ENCODE peak calls at places on chromosomes 16 and 17, in eight cellular contexts. One of them, this sample, is unnamed.

GRCh38 chr17:34378664-34379101 is 15.7 kb upstream of the CCL1 start:
- DNase-seq in NCI-H1105: no peak
- DNase-seq in Calu3: no peak
- DNase-seq in small intestine: no peak
- DNase-seq in germinal center: peak
- DNase-seq in stimulated activated CD4-positive, alpha-beta T cell treated with anti-CD3 and anti-CD28 coated beads, Interleukin-2, amount 100 ng/mL, for 48 hours: peak
- DNase-seq in cardiac fibroblast: no peak
- DNase-seq in GM03348: no peak
- DNase-seq in this sample: no peak

GRCh38 chr16:15846510-15846909 is 10.3 kb downstream of the MYH11 start:
- DNase-seq in cardiac fibroblast: no peak
- DNase-seq in stimulated activated CD4-positive, alpha-beta T cell treated with anti-CD3 and anti-CD28 coated beads, Interleukin-2, amount 100 ng/mL, for 48 hours: no peak
- DNase-seq in Calu3: no peak
- DNase-seq in germinal center: no peak
- DNase-seq in small intestine: no peak
- DNase-seq in GM03348: no peak
- DNase-seq in NCI-H1105: no peak
- DNase-seq in this sample: no peak

GRCh38 chr16:75288596-75289120 is 37.2 kb upstream of the BCAR1 start:
- DNase-seq in stimulated activated CD4-positive, alpha-beta T cell treated with anti-CD3 and anti-CD28 coated beads, Interleukin-2, amount 100 ng/mL, for 48 hours: peak
- DNase-seq in GM03348: no peak
- DNase-seq in germinal center: no peak
- DNase-seq in Calu3: no peak
- DNase-seq in cardiac fibroblast: no peak
- DNase-seq in NCI-H1105: no peak
- DNase-seq in small intestine: no peak
- DNase-seq in this sample: no peak

GRCh38 chr17:7993972-7994589 is 8.3 kb upstream of the GUCY2D start:
- DNase-seq in cardiac fibroblast: no peak
- DNase-seq in germinal center: no peak
- DNase-seq in small intestine: no peak
- DNase-seq in NCI-H1105: no peak
- DNase-seq in stimulated activated CD4-positive, alpha-beta T cell treated with anti-CD3 and anti-CD28 coated beads, Interleukin-2, amount 100 ng/mL, for 48 hours: no peak
- DNase-seq in GM03348: no peak
- DNase-seq in Calu3: no peak
- DNase-seq in this sample: no peak

GRCh38 chr17:77440571-77440981 is 299.8 kb downstream of the SEC14L1 start:
- DNase-seq in germinal center: peak
- DNase-seq in GM03348: no peak
- DNase-seq in stimulated activated CD4-positive, alpha-beta T cell treated with anti-CD3 and anti-CD28 coated beads, Interleukin-2, amount 100 ng/mL, for 48 hours: no peak
- DNase-seq in Calu3: no peak
- DNase-seq in cardiac fibroblast: no peak
- DNase-seq in small intestine: no peak
- DNase-seq in NCI-H1105: no peak
- DNase-seq in this sample: no peak

GRCh38 chr17:79305831-79306687 is 231.4 kb downstream of the ENGASE start:
- DNase-seq in NCI-H1105: no peak
- DNase-seq in stimulated activated CD4-positive, alpha-beta T cell treated with anti-CD3 and anti-CD28 coated beads, Interleukin-2, amount 100 ng/mL, for 48 hours: no peak
- DNase-seq in Calu3: no peak
- DNase-seq in small intestine: no peak
- DNase-seq in GM03348: no peak
- DNase-seq in germinal center: no peak
- DNase-seq in cardiac fibroblast: no peak
- DNase-seq in this sample: no peak

GRCh38 chr16:84478172-84478948 is 26.1 kb downstream of the MEAK7 start:
- DNase-seq in GM03348: peak
- DNase-seq in Calu3: no peak
- DNase-seq in small intestine: no peak
- DNase-seq in germinal center: no peak
- DNase-seq in cardiac fibroblast: peak
- DNase-seq in NCI-H1105: no peak
- DNase-seq in stimulated activated CD4-positive, alpha-beta T cell treated with anti-CD3 and anti-CD28 coated beads, Interleukin-2, amount 100 ng/mL, for 48 hours: no peak
- DNase-seq in this sample: no peak

GRCh38 chr17:82926081-82926480 is 86.3 kb upstream of the ZNF750 start:
- DNase-seq in Calu3: no peak
- DNase-seq in GM03348: no peak
- DNase-seq in NCI-H1105: no peak
- DNase-seq in small intestine: no peak
- DNase-seq in germinal center: no peak
- DNase-seq in cardiac fibroblast: no peak
- DNase-seq in stimulated activated CD4-positive, alpha-beta T cell treated with anti-CD3 and anti-CD28 coated beads, Interleukin-2, amount 100 ng/mL, for 48 hours: no peak
- DNase-seq in this sample: no peak

GRCh38 chr16:8931864-8932263 is 31.8 kb downstream of the USP7 start:
- DNase-seq in stimulated activated CD4-positive, alpha-beta T cell treated with anti-CD3 and anti-CD28 coated beads, Interleukin-2, amount 100 ng/mL, for 48 hours: peak
- DNase-seq in germinal center: no peak
- DNase-seq in GM03348: peak
- DNase-seq in Calu3: peak
- DNase-seq in NCI-H1105: no peak
- DNase-seq in cardiac fibroblast: peak
- DNase-seq in small intestine: peak
- DNase-seq in this sample: no peak

GRCh38 chr17:66000216-66000615 is 191.7 kb downstream of the CEP112 start:
- DNase-seq in small intestine: no peak
- DNase-seq in NCI-H1105: no peak
- DNase-seq in stimulated activated CD4-positive, alpha-beta T cell treated with anti-CD3 and anti-CD28 coated beads, Interleukin-2, amount 100 ng/mL, for 48 hours: no peak
- DNase-seq in cardiac fibroblast: no peak
- DNase-seq in germinal center: no peak
- DNase-seq in Calu3: no peak
- DNase-seq in GM03348: no peak
- DNase-seq in this sample: no peak

GRCh38 chr17:2243953-2244352 is 59.6 kb downstream of the SMG6 start:
- DNase-seq in Calu3: no peak
- DNase-seq in NCI-H1105: no peak
- DNase-seq in cardiac fibroblast: peak
- DNase-seq in small intestine: no peak
- DNase-seq in stimulated activated CD4-positive, alpha-beta T cell treated with anti-CD3 and anti-CD28 coated beads, Interleukin-2, amount 100 ng/mL, for 48 hours: no peak
- DNase-seq in GM03348: no peak
- DNase-seq in germinal center: no peak
- DNase-seq in this sample: no peak

GRCh38 chr17:45430738-45431530 is 1.7 kb downstream of the ARHGAP27 start:
- DNase-seq in stimulated activated CD4-positive, alpha-beta T cell treated with anti-CD3 and anti-CD28 coated beads, Interleukin-2, amount 100 ng/mL, for 48 hours: no peak
- DNase-seq in Calu3: peak
- DNase-seq in small intestine: peak
- DNase-seq in GM03348: peak
- DNase-seq in NCI-H1105: no peak
- DNase-seq in germinal center: peak
- DNase-seq in cardiac fibroblast: no peak
- DNase-seq in this sample: no peak

GRCh38 chr17:7184091-7184488 is 4.9 kb upstream of the ASGR1 start:
- DNase-seq in NCI-H1105: no peak
- DNase-seq in stimulated activated CD4-positive, alpha-beta T cell treated with anti-CD3 and anti-CD28 coated beads, Interleukin-2, amount 100 ng/mL, for 48 hours: no peak
- DNase-seq in germinal center: no peak
- DNase-seq in Calu3: peak
- DNase-seq in GM03348: no peak
- DNase-seq in cardiac fibroblast: no peak
- DNase-seq in small intestine: peak
- DNase-seq in this sample: no peak

GRCh38 chr16:83968891-83969672 is 1.0 kb downstream of the NECAB2 start:
- DNase-seq in cardiac fibroblast: no peak
- DNase-seq in germinal center: no peak
- DNase-seq in NCI-H1105: no peak
- DNase-seq in GM03348: no peak
- DNase-seq in stimulated activated CD4-positive, alpha-beta T cell treated with anti-CD3 and anti-CD28 coated beads, Interleukin-2, amount 100 ng/mL, for 48 hours: no peak
- DNase-seq in Calu3: no peak
- DNase-seq in small intestine: no peak
- DNase-seq in this sample: no peak

GRCh38 chr16:35352431-35352830 is 1893.0 kb downstream of the TP53TG3F start:
- DNase-seq in cardiac fibroblast: no peak
- DNase-seq in small intestine: no peak
- DNase-seq in GM03348: no peak
- DNase-seq in germinal center: no peak
- DNase-seq in Calu3: no peak
- DNase-seq in NCI-H1105: no peak
- DNase-seq in stimulated activated CD4-positive, alpha-beta T cell treated with anti-CD3 and anti-CD28 coated beads, Interleukin-2, amount 100 ng/mL, for 48 hours: no peak
- DNase-seq in this sample: no peak